ENCODE peak calls at places on chromosomes 12 and 14, in ten cellular contexts. One of them, this sample, is unnamed.

GRCh38 chr14:63045234-63045611 is at the start of gene KCNH5:
- DNase-seq in NCI-H146: peak; percentile 70
- DNase-seq in type B pancreatic cell: peak; percentile 80
- DNase-seq in OCI-M1: no peak
- DNase-seq in activated CD8-positive, alpha-beta memory T cell treated with anti-CD3 and anti-CD28 coated beads, Interleukin-2, amount 50 U/mL, for 4 hours: no peak
- DNase-seq in choroid plexus epithelial cell: peak; percentile 12
- DNase-seq in upper lobe of right lung: no peak
- DNase-seq in NCI-H345: peak; percentile 81
- DNase-seq in RWPE1: peak; percentile 46
- DNase-seq in NCI-H2107: peak; percentile 41
- DNase-seq in this sample: peak; percentile 68

GRCh38 chr12:116423053-116423452 is 136.1 kb upstream of the MAP1LC3B2 start:
- DNase-seq in NCI-H146: no peak
- DNase-seq in RWPE1: peak; percentile 30
- DNase-seq in type B pancreatic cell: no peak
- DNase-seq in OCI-M1: no peak
- DNase-seq in activated CD8-positive, alpha-beta memory T cell treated with anti-CD3 and anti-CD28 coated beads, Interleukin-2, amount 50 U/mL, for 4 hours: no peak
- DNase-seq in NCI-H345: no peak
- DNase-seq in NCI-H2107: no peak
- DNase-seq in upper lobe of right lung: no peak
- DNase-seq in choroid plexus epithelial cell: peak; percentile 73
- DNase-seq in this sample: no peak

GRCh38 chr12:96050139-96050538 is 14.8 kb upstream of the LTA4H start:
- DNase-seq in choroid plexus epithelial cell: no peak
- DNase-seq in type B pancreatic cell: no peak
- DNase-seq in NCI-H2107: no peak
- DNase-seq in NCI-H345: no peak
- DNase-seq in upper lobe of right lung: no peak
- DNase-seq in activated CD8-positive, alpha-beta memory T cell treated with anti-CD3 and anti-CD28 coated beads, Interleukin-2, amount 50 U/mL, for 4 hours: no peak
- DNase-seq in RWPE1: no peak
- DNase-seq in NCI-H146: no peak
- DNase-seq in OCI-M1: no peak
- DNase-seq in this sample: no peak

GRCh38 chr12:110279976-110280783 is 867 bp upstream of the ATP2A2 start:
- DNase-seq in NCI-H146: peak; percentile 80
- DNase-seq in choroid plexus epithelial cell: peak; percentile 42
- DNase-seq in upper lobe of right lung: no peak
- DNase-seq in activated CD8-positive, alpha-beta memory T cell treated with anti-CD3 and anti-CD28 coated beads, Interleukin-2, amount 50 U/mL, for 4 hours: peak; percentile 64
- DNase-seq in type B pancreatic cell: no peak
- DNase-seq in OCI-M1: peak; percentile 47
- DNase-seq in RWPE1: peak; percentile 71
- DNase-seq in NCI-H2107: no peak
- DNase-seq in NCI-H345: peak; percentile 62
- DNase-seq in this sample: peak; percentile 49

GRCh38 chr12:107564946-107565345 is 120.7 kb upstream of the PWP1 start:
- DNase-seq in activated CD8-positive, alpha-beta memory T cell treated with anti-CD3 and anti-CD28 coated beads, Interleukin-2, amount 50 U/mL, for 4 hours: no peak
- DNase-seq in RWPE1: no peak
- DNase-seq in OCI-M1: no peak
- DNase-seq in NCI-H2107: no peak
- DNase-seq in NCI-H146: peak; percentile 40
- DNase-seq in NCI-H345: no peak
- DNase-seq in type B pancreatic cell: no peak
- DNase-seq in upper lobe of right lung: no peak
- DNase-seq in choroid plexus epithelial cell: peak; percentile 72
- DNase-seq in this sample: no peak

GRCh38 chr12:48182659-48183058 is 785 bp upstream of the CCDC184 start:
- DNase-seq in type B pancreatic cell: no peak
- DNase-seq in OCI-M1: no peak
- DNase-seq in activated CD8-positive, alpha-beta memory T cell treated with anti-CD3 and anti-CD28 coated beads, Interleukin-2, amount 50 U/mL, for 4 hours: no peak
- DNase-seq in RWPE1: no peak
- DNase-seq in NCI-H2107: no peak
- DNase-seq in NCI-H146: no peak
- DNase-seq in choroid plexus epithelial cell: no peak
- DNase-seq in NCI-H345: no peak
- DNase-seq in upper lobe of right lung: no peak
- DNase-seq in this sample: no peak

GRCh38 chr14:32252030-32252670 is 49.1 kb upstream of the RNU6-8 start:
- DNase-seq in NCI-H345: peak; percentile 78
- DNase-seq in NCI-H146: peak; percentile 64
- DNase-seq in type B pancreatic cell: no peak
- DNase-seq in OCI-M1: peak; percentile 79
- DNase-seq in activated CD8-positive, alpha-beta memory T cell treated with anti-CD3 and anti-CD28 coated beads, Interleukin-2, amount 50 U/mL, for 4 hours: peak; percentile 26
- DNase-seq in upper lobe of right lung: no peak
- DNase-seq in RWPE1: peak; percentile 61
- DNase-seq in NCI-H2107: peak; percentile 77
- DNase-seq in choroid plexus epithelial cell: peak; percentile 93
- DNase-seq in this sample: peak; percentile 58

GRCh38 chr12:113142173-113142885 is 6.8 kb upstream of the RASAL1 start:
- DNase-seq in activated CD8-positive, alpha-beta memory T cell treated with anti-CD3 and anti-CD28 coated beads, Interleukin-2, amount 50 U/mL, for 4 hours: no peak
- DNase-seq in RWPE1: no peak
- DNase-seq in NCI-H2107: no peak
- DNase-seq in NCI-H345: no peak
- DNase-seq in OCI-M1: no peak
- DNase-seq in upper lobe of right lung: no peak
- DNase-seq in choroid plexus epithelial cell: no peak
- DNase-seq in NCI-H146: no peak
- DNase-seq in type B pancreatic cell: no peak
- DNase-seq in this sample: peak; percentile 27

GRCh38 chr12:76927170-76927784 is 48.5 kb upstream of the CSRP2 start:
- DNase-seq in activated CD8-positive, alpha-beta memory T cell treated with anti-CD3 and anti-CD28 coated beads, Interleukin-2, amount 50 U/mL, for 4 hours: peak; percentile 19
- DNase-seq in type B pancreatic cell: no peak
- DNase-seq in NCI-H345: no peak
- DNase-seq in choroid plexus epithelial cell: peak; percentile 69
- DNase-seq in RWPE1: no peak
- DNase-seq in OCI-M1: peak; percentile 76
- DNase-seq in upper lobe of right lung: no peak
- DNase-seq in NCI-H2107: no peak
- DNase-seq in NCI-H146: peak; percentile 35
- DNase-seq in this sample: no peak

GRCh38 chr12:39127401-39127800 is 222.0 kb upstream of the CPNE8 start:
- DNase-seq in RWPE1: peak; percentile 83
- DNase-seq in NCI-H345: no peak
- DNase-seq in NCI-H146: no peak
- DNase-seq in type B pancreatic cell: no peak
- DNase-seq in activated CD8-positive, alpha-beta memory T cell treated with anti-CD3 and anti-CD28 coated beads, Interleukin-2, amount 50 U/mL, for 4 hours: no peak
- DNase-seq in choroid plexus epithelial cell: no peak
- DNase-seq in OCI-M1: no peak
- DNase-seq in NCI-H2107: no peak
- DNase-seq in upper lobe of right lung: no peak
- DNase-seq in this sample: no peak

GRCh38 chr12:94326727-94327126 is 132.9 kb downstream of the CEP83 start:
- DNase-seq in upper lobe of right lung: no peak
- DNase-seq in choroid plexus epithelial cell: peak; percentile 85
- DNase-seq in OCI-M1: peak; percentile 23
- DNase-seq in NCI-H146: no peak
- DNase-seq in NCI-H2107: no peak
- DNase-seq in RWPE1: no peak
- DNase-seq in NCI-H345: no peak
- DNase-seq in activated CD8-positive, alpha-beta memory T cell treated with anti-CD3 and anti-CD28 coated beads, Interleukin-2, amount 50 U/mL, for 4 hours: no peak
- DNase-seq in type B pancreatic cell: no peak
- DNase-seq in this sample: no peak

GRCh38 chr12:85558684-85559083 is 277.5 kb downstream of the RASSF9 start:
- DNase-seq in activated CD8-positive, alpha-beta memory T cell treated with anti-CD3 and anti-CD28 coated beads, Interleukin-2, amount 50 U/mL, for 4 hours: no peak
- DNase-seq in choroid plexus epithelial cell: no peak
- DNase-seq in RWPE1: no peak
- DNase-seq in OCI-M1: no peak
- DNase-seq in NCI-H2107: no peak
- DNase-seq in upper lobe of right lung: no peak
- DNase-seq in type B pancreatic cell: no peak
- DNase-seq in NCI-H146: no peak
- DNase-seq in NCI-H345: no peak
- DNase-seq in this sample: no peak

GRCh38 chr14:101628975-101629374 is 67.7 kb downstream of the DIO3 start:
- DNase-seq in choroid plexus epithelial cell: no peak
- DNase-seq in type B pancreatic cell: no peak
- DNase-seq in NCI-H345: no peak
- DNase-seq in RWPE1: no peak
- DNase-seq in OCI-M1: no peak
- DNase-seq in activated CD8-positive, alpha-beta memory T cell treated with anti-CD3 and anti-CD28 coated beads, Interleukin-2, amount 50 U/mL, for 4 hours: no peak
- DNase-seq in NCI-H146: no peak
- DNase-seq in NCI-H2107: no peak
- DNase-seq in upper lobe of right lung: no peak
- DNase-seq in this sample: no peak

GRCh38 chr12:92675092-92675865 is 27.5 kb upstream of the PLEKHG7 start:
- DNase-seq in RWPE1: peak; percentile 41
- DNase-seq in NCI-H2107: no peak
- DNase-seq in choroid plexus epithelial cell: no peak
- DNase-seq in NCI-H345: no peak
- DNase-seq in NCI-H146: no peak
- DNase-seq in activated CD8-positive, alpha-beta memory T cell treated with anti-CD3 and anti-CD28 coated beads, Interleukin-2, amount 50 U/mL, for 4 hours: no peak
- DNase-seq in type B pancreatic cell: no peak
- DNase-seq in OCI-M1: peak; percentile 11
- DNase-seq in upper lobe of right lung: no peak
- DNase-seq in this sample: no peak

GRCh38 chr12:104137902-104138746 is at the start of gene NFYB:
- DNase-seq in OCI-M1: peak; percentile 95
- DNase-seq in upper lobe of right lung: peak; percentile 96
- DNase-seq in type B pancreatic cell: peak; percentile 92
- DNase-seq in RWPE1: peak; percentile 97
- DNase-seq in NCI-H146: peak; percentile 98
- DNase-seq in NCI-H345: peak; percentile 96
- DNase-seq in choroid plexus epithelial cell: peak; percentile 99
- DNase-seq in activated CD8-positive, alpha-beta memory T cell treated with anti-CD3 and anti-CD28 coated beads, Interleukin-2, amount 50 U/mL, for 4 hours: peak; percentile 85
- DNase-seq in NCI-H2107: peak; percentile 91
- DNase-seq in this sample: peak; percentile 97

GRCh38 chr12:82708507-82708906 is 21.8 kb downstream of the TMTC2 start:
- DNase-seq in type B pancreatic cell: no peak
- DNase-seq in RWPE1: no peak
- DNase-seq in activated CD8-positive, alpha-beta memory T cell treated with anti-CD3 and anti-CD28 coated beads, Interleukin-2, amount 50 U/mL, for 4 hours: no peak
- DNase-seq in NCI-H345: no peak
- DNase-seq in choroid plexus epithelial cell: peak; percentile 30
- DNase-seq in NCI-H2107: no peak
- DNase-seq in NCI-H146: peak; percentile 11
- DNase-seq in upper lobe of right lung: no peak
- DNase-seq in OCI-M1: no peak
- DNase-seq in this sample: no peak

GRCh38 chr14:51006781-51007211 is 62.5 kb upstream of the PYGL start:
- DNase-seq in NCI-H2107: no peak
- DNase-seq in RWPE1: peak; percentile 58
- DNase-seq in upper lobe of right lung: no peak
- DNase-seq in choroid plexus epithelial cell: no peak
- DNase-seq in NCI-H146: no peak
- DNase-seq in type B pancreatic cell: no peak
- DNase-seq in OCI-M1: peak; percentile 70
- DNase-seq in NCI-H345: no peak
- DNase-seq in activated CD8-positive, alpha-beta memory T cell treated with anti-CD3 and anti-CD28 coated beads, Interleukin-2, amount 50 U/mL, for 4 hours: no peak
- DNase-seq in this sample: no peak